ENCODE peak calls at places on chromosomes 16 and 17, in four cellular contexts. M, V, L and Z are unnamed samples.

GRCh38 chr17:81184596-81184995 is 18.6 kb upstream of the AATK start:
- DNase-seq in V (no peak), M (no peak), L (no peak), Z (no peak)

GRCh38 chr16:4677994-4678393 is 15.4 kb upstream of the NUDT16L1 start:
- DNase-seq in M (no peak), L (no peak), V (no peak), Z (no peak)

GRCh38 chr17:14886200-14886739 is 378.9 kb downstream of the PMP22 start:
- DNase-seq in L (no peak), V (no peak), M (no peak), Z (no peak)

GRCh38 chr16:57235128-57236092 is 9.6 kb upstream of the ARL2BP start:
- DNase-seq in V (no peak), L (no peak), M (no peak), Z (peak)

GRCh38 chr17:78986048-78986648 is 6.4 kb upstream of the LGALS3BP start:
- DNase-seq in V (peak), M (no peak), L (no peak), Z (no peak)

GRCh38 chr17:57523926-57524634 is 221.0 kb downstream of the CCDC182 start:
- DNase-seq in L (no peak), V (peak), M (no peak), Z (peak)

GRCh38 chr17:19716108-19717030 is at the start of gene SLC47A2:
- DNase-seq in M (no peak), L (no peak), V (no peak), Z (no peak)

GRCh38 chr16:30934827-30935557 is 11.6 kb downstream of the FBXL19 start:
- DNase-seq in V (peak), M (peak), L (no peak), Z (no peak)

GRCh38 chr17:48990882-48991357 is 6.3 kb upstream of the IGF2BP1 start:
- DNase-seq in V (no peak), L (no peak), M (no peak), Z (no peak)

GRCh38 chr17:44002141-44002848 is 2.1 kb upstream of the NAGS start:
- DNase-seq in V (no peak), L (no peak), M (no peak), Z (peak)

GRCh38 chr16:4649744-4650442 is 25.3 kb downstream of the MGRN1 start:
- DNase-seq in L (no peak), V (no peak), M (no peak), Z (no peak)

GRCh38 chr16:81873843-81874752 is 95.0 kb downstream of the PLCG2 start:
- DNase-seq in L (peak), M (peak), V (peak), Z (peak)

GRCh38 chr17:13024526-13025263 is 6.9 kb upstream of the ELAC2 start:
- DNase-seq in L (peak), V (peak), M (peak), Z (peak)

GRCh38 chr16:15641753-15642556 is 999 bp downstream of the MARF1 start:
- DNase-seq in M (no peak), L (no peak), V (no peak), Z (no peak)

GRCh38 chr16:75745823-75746222 is 19.5 kb upstream of the CPHXL start:
- DNase-seq in M (no peak), V (no peak), L (no peak), Z (no peak)

GRCh38 chr17:65434878-65435277 is 126.6 kb downstream of the AXIN2 start:
- DNase-seq in M (no peak), L (no peak), V (no peak), Z (no peak)

GRCh38 chr16:46948548-46949166 is 24.8 kb downstream of the DNAJA2 start:
- DNase-seq in M (no peak), L (no peak), V (peak), Z (no peak)

GRCh38 chr16:49698931-49699715 is 156.8 kb downstream of the ZNF423 start:
- DNase-seq in V (no peak), M (no peak), L (peak), Z (no peak)

GRCh38 chr17:38762231-38762630 is 9.7 kb downstream of the PSMB3 start:
- DNase-seq in V (no peak), L (no peak), M (no peak), Z (no peak)

GRCh38 chr17:38766341-38766740 is 13.8 kb downstream of the PSMB3 start:
- DNase-seq in L (no peak), M (no peak), V (no peak), Z (no peak)

GRCh38 chr17:38761612-38762011 is 9.1 kb downstream of the PSMB3 start:
- DNase-seq in V (no peak), M (no peak), L (no peak), Z (no peak)
- TF ChIP-seq CTCF in V (no peak), M (peak), L (no peak), Z (no peak)

GRCh38 chr17:63333869-63334268 is 112.2 kb downstream of the CYB561 start:
- DNase-seq in V (no peak), L (no peak), M (no peak), Z (no peak)

GRCh38 chr17:63337579-63337978 is 108.5 kb downstream of the CYB561 start:
- DNase-seq in M (no peak), L (no peak), V (no peak), Z (no peak)

GRCh38 chr17:63332286-63332685 is 113.8 kb downstream of the CYB561 start:
- DNase-seq in L (no peak), M (no peak), V (no peak), Z (no peak)

GRCh38 chr17:63338272-63338671 is 107.8 kb downstream of the CYB561 start:
- DNase-seq in V (no peak), M (no peak), L (no peak), Z (no peak)

GRCh38 chr17:63335818-63336217 is 110.3 kb downstream of the CYB561 start:
- DNase-seq in L (no peak), M (no peak), V (no peak), Z (no peak)
- H3K27ac ChIP-seq in L (no peak), M (no peak), V (no peak), Z (no peak)

GRCh38 chr16:23505942-23506605 is 4.2 kb downstream of the GGA2 start:
- DNase-seq in L (no peak), V (no peak), M (no peak), Z (no peak)

GRCh38 chr16:23505180-23505665 is 5.1 kb downstream of the GGA2 start:
- DNase-seq in L (no peak), M (no peak), V (no peak), Z (no peak)

GRCh38 chr16:23506606-23506994 is 3.7 kb downstream of the GGA2 start:
- DNase-seq in L (no peak), M (peak), V (no peak), Z (no peak)

GRCh38 chr16:23504076-23504452 is 6.2 kb downstream of the GGA2 start:
- DNase-seq in L (peak), M (no peak), V (no peak), Z (peak)

GRCh38 chr16:23504453-23505179 is 5.7 kb downstream of the GGA2 start:
- DNase-seq in L (peak), V (peak), M (peak), Z (peak)
- TF ChIP-seq CTCF in L (no peak), V (no peak), M (no peak), Z (no peak)

DNA sequence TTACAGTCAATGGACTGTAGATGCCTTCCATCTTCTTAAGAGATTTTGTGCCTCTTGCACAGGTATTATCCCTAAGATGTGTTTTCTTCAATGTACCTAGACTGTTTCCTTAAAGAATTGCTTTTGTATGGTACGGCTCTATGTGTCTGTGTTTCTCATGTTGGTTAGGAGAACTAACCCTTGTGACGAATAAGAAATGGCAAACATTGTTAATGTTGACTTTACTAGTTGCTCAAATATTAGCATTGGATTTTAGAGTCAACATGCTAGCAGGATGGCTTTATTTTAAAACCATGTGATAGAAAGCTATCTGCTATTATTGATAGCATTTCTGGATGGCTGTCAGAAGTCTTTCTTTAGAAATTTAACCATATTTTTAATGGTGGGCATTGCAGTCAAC is 34.5 kb downstream of the WWOX start:
- DNase-seq in M (no peak), L (no peak), V (no peak), Z (no peak)
- H3K27ac ChIP-seq in M (no peak), L (no peak), V (no peak), Z (no peak)

GRCh38 chr16:54282202-54282922 is 4.2 kb downstream of the IRX3 start:
- DNase-seq in L (no peak), V (peak), M (no peak), Z (peak)
- TF ChIP-seq CTCF in L (peak), V (peak), M (peak), Z (peak)

DNA sequence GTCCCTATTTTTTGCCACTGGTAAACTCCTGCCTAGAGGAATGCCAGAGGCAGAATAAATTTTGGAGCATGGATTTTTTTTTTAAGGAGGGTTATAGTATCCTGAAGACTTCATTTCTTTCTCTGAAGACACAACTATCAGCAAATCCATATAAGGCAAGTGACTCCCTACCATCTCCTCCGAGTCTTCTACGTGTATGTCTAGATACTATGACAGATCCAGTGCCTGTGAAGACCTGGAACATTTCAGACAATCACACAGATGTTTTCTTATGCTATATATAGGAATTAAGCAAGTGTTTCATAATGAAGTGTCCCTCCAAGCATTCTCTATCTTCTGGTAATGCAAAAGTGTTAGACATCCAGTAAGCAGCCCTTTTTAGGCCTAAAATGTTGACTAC is 255.5 kb upstream of the TBX2 start:
- DNase-seq in V (no peak), L (no peak), M (no peak), Z (no peak)
- H3K27ac ChIP-seq in V (no peak), L (peak), M (no peak), Z (no peak)

DNA sequence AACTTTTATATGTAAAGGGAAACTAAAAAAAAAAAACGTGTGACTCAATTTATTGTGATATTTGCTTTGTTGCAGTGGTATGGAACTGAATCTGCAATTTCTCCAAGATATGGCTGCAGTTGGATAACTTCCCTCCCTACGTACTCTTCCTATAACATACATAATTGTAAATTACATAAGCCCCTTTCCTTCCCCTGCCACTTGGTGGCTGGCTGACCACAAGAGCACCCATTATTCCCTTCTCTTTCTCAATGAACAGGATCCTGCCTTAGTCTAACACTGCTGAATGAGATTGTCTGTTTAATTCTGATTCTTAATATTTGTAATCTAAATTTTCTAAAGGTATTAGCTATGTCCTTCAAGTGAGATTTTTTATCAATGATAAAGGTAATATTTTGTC is 27.8 kb downstream of the CCL4 start:
- DNase-seq in L (no peak), M (no peak), V (no peak), Z (no peak)
- TF ChIP-seq CTCF in L (no peak), M (no peak), V (no peak), Z (no peak)